ENCODE peak calls at places on chromosomes 4 and X, in five cellular contexts. One of them, this sample, is unnamed.

GRCh38 chr4:53196872-53197759 is 168.7 kb downstream of the SCFD2 start:
- DNase-seq in GM20000: peak
- DNase-seq in cardiac fibroblast: peak
- DNase-seq in MM.1S: peak
- DNase-seq in WTC11: no peak
- DNase-seq in this sample: peak

GRCh38 chrX:6667048-6667768 is 132.3 kb upstream of the VCX3A start:
- DNase-seq in WTC11: no peak
- DNase-seq in MM.1S: no peak
- DNase-seq in cardiac fibroblast: no peak
- DNase-seq in GM20000: no peak
- DNase-seq in this sample: no peak

GRCh38 chr4:161530710-161531109 is 633.1 kb downstream of the FSTL5 start:
- DNase-seq in MM.1S: no peak
- DNase-seq in GM20000: no peak
- DNase-seq in cardiac fibroblast: no peak
- DNase-seq in WTC11: no peak
- DNase-seq in this sample: no peak

GRCh38 chr4:161714928-161715327 is 448.9 kb downstream of the FSTL5 start:
- DNase-seq in GM20000: no peak
- DNase-seq in WTC11: no peak
- DNase-seq in cardiac fibroblast: no peak
- DNase-seq in MM.1S: no peak
- DNase-seq in this sample: no peak

GRCh38 chrX:100687546-100687945 is 43.5 kb downstream of the SRPX2 start:
- DNase-seq in MM.1S: no peak
- DNase-seq in GM20000: peak
- DNase-seq in cardiac fibroblast: no peak
- DNase-seq in WTC11: no peak
- DNase-seq in this sample: no peak

GRCh38 chr4:7845493-7846124 is 94.1 kb downstream of the AFAP1 start:
- DNase-seq in MM.1S: no peak
- DNase-seq in GM20000: no peak
- DNase-seq in WTC11: peak
- DNase-seq in cardiac fibroblast: no peak
- DNase-seq in this sample: peak

GRCh38 chr4:80183196-80184052 is 13.9 kb upstream of the PRDM8 start:
- DNase-seq in MM.1S: no peak
- DNase-seq in GM20000: peak
- DNase-seq in WTC11: no peak
- DNase-seq in cardiac fibroblast: no peak
- DNase-seq in this sample: peak

GRCh38 chrX:47745386-47745785 is 86.4 kb upstream of the UXT start:
- DNase-seq in MM.1S: no peak
- DNase-seq in cardiac fibroblast: peak
- DNase-seq in GM20000: no peak
- DNase-seq in WTC11: no peak
- DNase-seq in this sample: no peak

GRCh38 chr4:138051157-138051556 is 191.0 kb downstream of the SLC7A11 start:
- DNase-seq in GM20000: no peak
- DNase-seq in MM.1S: no peak
- DNase-seq in WTC11: no peak
- DNase-seq in cardiac fibroblast: peak
- DNase-seq in this sample: no peak

GRCh38 chr4:183563874-183564273 is 59.0 kb downstream of the ING2 start:
- DNase-seq in cardiac fibroblast: peak
- DNase-seq in MM.1S: no peak
- DNase-seq in WTC11: no peak
- DNase-seq in GM20000: no peak
- DNase-seq in this sample: no peak

GRCh38 chrX:39764441-39764914 is 333.3 kb downstream of the BCOR start:
- DNase-seq in MM.1S: no peak
- DNase-seq in GM20000: no peak
- DNase-seq in cardiac fibroblast: peak
- DNase-seq in WTC11: no peak
- DNase-seq in this sample: peak

GRCh38 chr4:166602068-166602467 is 632.2 kb downstream of the SPOCK3 start:
- DNase-seq in MM.1S: no peak
- DNase-seq in GM20000: no peak
- DNase-seq in cardiac fibroblast: no peak
- DNase-seq in WTC11: no peak
- DNase-seq in this sample: no peak

GRCh38 chr4:169115144-169115896 is 105.3 kb upstream of the CBR4 start:
- DNase-seq in GM20000: no peak
- DNase-seq in cardiac fibroblast: no peak
- DNase-seq in MM.1S: no peak
- DNase-seq in WTC11: peak
- DNase-seq in this sample: no peak

GRCh38 chr4:107866726-107867125 is 42.0 kb downstream of the SGMS2 start:
- DNase-seq in GM20000: no peak
- DNase-seq in MM.1S: no peak
- DNase-seq in WTC11: no peak
- DNase-seq in cardiac fibroblast: peak
- DNase-seq in this sample: no peak

GRCh38 chrX:154805696-154806091 is 409 bp upstream of the MPP1 start:
- DNase-seq in GM20000: no peak
- DNase-seq in MM.1S: no peak
- DNase-seq in WTC11: no peak
- DNase-seq in cardiac fibroblast: peak
- DNase-seq in this sample: no peak

GRCh38 chr4:127410201-127410600 is 222.6 kb upstream of the INTU start:
- DNase-seq in GM20000: no peak
- DNase-seq in MM.1S: no peak
- DNase-seq in cardiac fibroblast: no peak
- DNase-seq in WTC11: no peak
- DNase-seq in this sample: no peak

DNA sequence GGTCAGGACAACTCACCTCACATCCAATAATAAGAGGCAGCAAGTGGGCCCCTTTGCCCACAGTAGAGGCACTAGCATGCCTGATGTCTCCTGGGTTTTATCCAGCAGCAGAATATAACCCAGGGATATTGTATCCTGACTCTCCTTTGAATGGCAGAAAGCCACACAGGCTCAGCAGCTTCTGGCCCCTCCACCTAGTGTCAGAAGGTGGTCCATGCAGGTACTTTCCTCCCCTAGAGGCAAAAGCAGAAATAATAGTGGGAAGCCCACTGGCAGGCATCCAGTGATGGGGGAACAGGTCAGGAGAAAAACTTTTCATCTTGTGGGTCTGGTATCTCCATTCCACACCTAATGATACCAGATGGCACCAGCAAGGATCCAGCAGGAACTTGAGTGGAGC is 75.5 kb upstream of the IRS4 start:
- DNase-seq in WTC11: peak
- DNase-seq in cardiac fibroblast: no peak
- DNase-seq in GM20000: no peak
- DNase-seq in MM.1S: no peak
- DNase-seq in this sample: peak
- TF ChIP-seq CTCF in WTC11: no peak
- TF ChIP-seq CTCF in cardiac fibroblast: no peak
- TF ChIP-seq CTCF in GM20000: no peak
- TF ChIP-seq CTCF in MM.1S: no peak
- TF ChIP-seq CTCF in this sample: peak

GRCh38 chr4:67204441-67204840 is 340.9 kb downstream of the CENPC start:
- DNase-seq in MM.1S: no peak
- DNase-seq in cardiac fibroblast: no peak
- DNase-seq in GM20000: no peak
- DNase-seq in WTC11: no peak
- DNase-seq in this sample: no peak

GRCh38 chr4:67201334-67201733 is 344.0 kb downstream of the CENPC start:
- DNase-seq in WTC11: no peak
- DNase-seq in GM20000: no peak
- DNase-seq in cardiac fibroblast: no peak
- DNase-seq in MM.1S: no peak
- DNase-seq in this sample: no peak

GRCh38 chr4:67198757-67199156 is 346.5 kb downstream of the CENPC start:
- DNase-seq in MM.1S: no peak
- DNase-seq in cardiac fibroblast: peak
- DNase-seq in WTC11: no peak
- DNase-seq in GM20000: no peak
- DNase-seq in this sample: no peak
- TF ChIP-seq CTCF in MM.1S: peak
- TF ChIP-seq CTCF in cardiac fibroblast: no peak
- TF ChIP-seq CTCF in WTC11: peak
- TF ChIP-seq CTCF in GM20000: peak
- TF ChIP-seq CTCF in this sample: peak

DNA sequence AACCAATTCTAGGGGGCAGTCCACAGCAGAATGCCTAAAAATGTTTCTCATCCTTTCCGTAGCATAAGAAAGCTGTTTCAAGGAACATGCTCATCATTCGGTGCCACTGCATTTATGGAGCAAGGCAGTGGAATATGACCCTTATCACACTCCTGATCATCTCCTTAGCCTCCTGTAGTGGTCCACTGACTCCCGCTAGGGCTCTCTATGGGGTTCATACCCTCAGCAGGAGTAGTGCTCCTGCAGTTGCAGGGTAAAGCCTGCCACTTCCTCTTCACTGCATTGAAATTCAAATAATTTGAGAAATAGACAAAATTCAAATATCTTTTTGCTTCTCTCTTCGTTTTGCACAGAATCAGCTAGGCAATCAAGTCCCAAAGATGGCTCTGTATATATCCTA is 107.0 kb downstream of the NDST3 start:
- DNase-seq in WTC11: no peak
- DNase-seq in MM.1S: no peak
- DNase-seq in cardiac fibroblast: no peak
- DNase-seq in GM20000: no peak
- DNase-seq in this sample: no peak
- TF ChIP-seq CTCF in WTC11: no peak
- TF ChIP-seq CTCF in MM.1S: no peak
- TF ChIP-seq CTCF in cardiac fibroblast: no peak
- TF ChIP-seq CTCF in GM20000: no peak
- TF ChIP-seq CTCF in this sample: peak

DNA sequence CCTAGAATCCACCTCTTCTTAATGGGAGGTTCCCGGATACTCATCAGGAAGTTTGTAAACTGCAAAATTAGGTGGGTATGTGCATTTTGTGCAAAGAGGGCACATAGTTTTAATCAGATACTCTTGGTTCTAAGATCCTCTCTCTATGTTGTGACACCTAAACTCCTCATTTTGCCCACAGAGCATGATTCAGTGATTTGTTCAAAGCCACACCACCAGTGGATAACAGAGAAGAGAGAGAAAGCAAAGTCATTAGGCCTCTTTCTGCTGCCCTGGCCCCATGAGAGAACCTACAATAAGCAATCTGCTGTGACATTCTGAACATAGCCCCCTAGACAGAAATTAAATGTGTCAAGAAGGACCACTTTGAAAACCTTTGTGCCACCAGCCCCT is 72.3 kb upstream of the STIM2 start:
- DNase-seq in WTC11: no peak
- DNase-seq in MM.1S: no peak
- DNase-seq in GM20000: no peak
- DNase-seq in cardiac fibroblast: no peak
- DNase-seq in this sample: no peak
- TF ChIP-seq CTCF in WTC11: no peak
- TF ChIP-seq CTCF in MM.1S: no peak
- TF ChIP-seq CTCF in GM20000: no peak
- TF ChIP-seq CTCF in cardiac fibroblast: no peak
- TF ChIP-seq CTCF in this sample: no peak

GRCh38 chrX:46642145-46642544 is 68.6 kb downstream of the CHST7 start:
- DNase-seq in WTC11: no peak
- DNase-seq in cardiac fibroblast: peak
- DNase-seq in MM.1S: peak
- DNase-seq in GM20000: no peak
- DNase-seq in this sample: peak
- TF ChIP-seq CTCF in WTC11: no peak
- TF ChIP-seq CTCF in cardiac fibroblast: peak
- TF ChIP-seq CTCF in MM.1S: peak
- TF ChIP-seq CTCF in GM20000: no peak
- TF ChIP-seq CTCF in this sample: peak

GRCh38 chr4:17788956-17789355 is 7.5 kb upstream of the FAM184B start:
- DNase-seq in GM20000: no peak
- DNase-seq in cardiac fibroblast: no peak
- DNase-seq in WTC11: no peak
- DNase-seq in MM.1S: no peak
- DNase-seq in this sample: no peak

GRCh38 chr4:17787315-17787714 is 5.9 kb upstream of the FAM184B start:
- DNase-seq in GM20000: no peak
- DNase-seq in MM.1S: no peak
- DNase-seq in WTC11: no peak
- DNase-seq in cardiac fibroblast: peak
- DNase-seq in this sample: no peak

GRCh38 chr4:17786567-17786966 is 5.1 kb upstream of the FAM184B start:
- DNase-seq in cardiac fibroblast: no peak
- DNase-seq in MM.1S: no peak
- DNase-seq in GM20000: no peak
- DNase-seq in WTC11: no peak
- DNase-seq in this sample: no peak

GRCh38 chr4:17781831-17782287 is 438 bp upstream of the FAM184B start:
- DNase-seq in cardiac fibroblast: no peak
- DNase-seq in WTC11: no peak
- DNase-seq in GM20000: no peak
- DNase-seq in MM.1S: no peak
- DNase-seq in this sample: peak

GRCh38 chr4:17785858-17786257 is 4.4 kb upstream of the FAM184B start:
- DNase-seq in GM20000: no peak
- DNase-seq in cardiac fibroblast: no peak
- DNase-seq in WTC11: no peak
- DNase-seq in MM.1S: no peak
- DNase-seq in this sample: no peak
- TF ChIP-seq CTCF in GM20000: no peak
- TF ChIP-seq CTCF in cardiac fibroblast: no peak
- TF ChIP-seq CTCF in WTC11: no peak
- TF ChIP-seq CTCF in MM.1S: no peak
- TF ChIP-seq CTCF in this sample: peak